ENCODE peak calls at places on chromosomes 3 and 15, in nine cellular contexts. One of them, this sample, is unnamed.

GRCh38 chr3:22542311-22542710 is 660.8 kb upstream of the UBE2E2 start:
- DNase-seq in fibroblast of the aortic adventitia: no peak
- DNase-seq in spleen: no peak
- DNase-seq in neural crest cell: no peak
- DNase-seq in bronchial epithelial cell: peak
- DNase-seq in cardiac muscle cell: no peak
- DNase-seq in brain microvascular endothelial cell: peak
- DNase-seq in Calu3: no peak
- DNase-seq in dorsolateral prefrontal cortex: no peak
- DNase-seq in this sample: no peak

GRCh38 chr3:179760944-179761343 is 108.1 kb downstream of the USP13 start:
- DNase-seq in fibroblast of the aortic adventitia: no peak
- DNase-seq in spleen: no peak
- DNase-seq in neural crest cell: no peak
- DNase-seq in bronchial epithelial cell: peak
- DNase-seq in cardiac muscle cell: no peak
- DNase-seq in brain microvascular endothelial cell: peak
- DNase-seq in Calu3: no peak
- DNase-seq in dorsolateral prefrontal cortex: no peak
- DNase-seq in this sample: peak

GRCh38 chr3:110938629-110939028 is 133.0 kb upstream of the NECTIN3 start:
- DNase-seq in fibroblast of the aortic adventitia: no peak
- DNase-seq in spleen: no peak
- DNase-seq in neural crest cell: no peak
- DNase-seq in bronchial epithelial cell: no peak
- DNase-seq in cardiac muscle cell: no peak
- DNase-seq in brain microvascular endothelial cell: no peak
- DNase-seq in Calu3: no peak
- DNase-seq in dorsolateral prefrontal cortex: no peak
- DNase-seq in this sample: no peak

GRCh38 chr15:92473784-92474183 is 80.1 kb downstream of the ST8SIA2 start:
- DNase-seq in fibroblast of the aortic adventitia: no peak
- DNase-seq in spleen: no peak
- DNase-seq in neural crest cell: no peak
- DNase-seq in bronchial epithelial cell: no peak
- DNase-seq in cardiac muscle cell: no peak
- DNase-seq in brain microvascular endothelial cell: no peak
- DNase-seq in Calu3: no peak
- DNase-seq in dorsolateral prefrontal cortex: no peak
- DNase-seq in this sample: no peak

GRCh38 chr15:41476416-41477048 is 17.1 kb upstream of the ITPKA start:
- DNase-seq in fibroblast of the aortic adventitia: peak
- DNase-seq in spleen: no peak
- DNase-seq in neural crest cell: no peak
- DNase-seq in bronchial epithelial cell: no peak
- DNase-seq in cardiac muscle cell: no peak
- DNase-seq in brain microvascular endothelial cell: no peak
- DNase-seq in Calu3: no peak
- DNase-seq in dorsolateral prefrontal cortex: no peak
- DNase-seq in this sample: no peak

GRCh38 chr15:100779331-100780207 is 100.1 kb upstream of the ALDH1A3 start:
- DNase-seq in fibroblast of the aortic adventitia: no peak
- DNase-seq in spleen: no peak
- DNase-seq in neural crest cell: no peak
- DNase-seq in bronchial epithelial cell: no peak
- DNase-seq in cardiac muscle cell: no peak
- DNase-seq in brain microvascular endothelial cell: no peak
- DNase-seq in Calu3: no peak
- DNase-seq in dorsolateral prefrontal cortex: no peak
- DNase-seq in this sample: no peak

GRCh38 chr3:123287051-123287961 is 85.6 kb downstream of the SEC22A start:
- DNase-seq in fibroblast of the aortic adventitia: no peak
- DNase-seq in spleen: no peak
- DNase-seq in neural crest cell: no peak
- DNase-seq in bronchial epithelial cell: no peak
- DNase-seq in cardiac muscle cell: no peak
- DNase-seq in brain microvascular endothelial cell: no peak
- DNase-seq in Calu3: no peak
- DNase-seq in dorsolateral prefrontal cortex: no peak
- DNase-seq in this sample: no peak

GRCh38 chr3:183253364-183253960 is 409 bp downstream of the B3GNT5 start:
- DNase-seq in fibroblast of the aortic adventitia: peak
- DNase-seq in spleen: peak
- DNase-seq in neural crest cell: peak
- DNase-seq in bronchial epithelial cell: no peak
- DNase-seq in cardiac muscle cell: peak
- DNase-seq in brain microvascular endothelial cell: peak
- DNase-seq in Calu3: peak
- DNase-seq in dorsolateral prefrontal cortex: peak
- DNase-seq in this sample: no peak

GRCh38 chr15:46670256-46670655 is 1035.4 kb downstream of the SQOR start:
- DNase-seq in fibroblast of the aortic adventitia: no peak
- DNase-seq in spleen: no peak
- DNase-seq in neural crest cell: no peak
- DNase-seq in bronchial epithelial cell: no peak
- DNase-seq in cardiac muscle cell: no peak
- DNase-seq in brain microvascular endothelial cell: no peak
- DNase-seq in Calu3: no peak
- DNase-seq in dorsolateral prefrontal cortex: no peak
- DNase-seq in this sample: no peak
- TF ChIP-seq CTCF in fibroblast of the aortic adventitia: no peak
- TF ChIP-seq CTCF in spleen: no peak
- TF ChIP-seq CTCF in neural crest cell: no peak
- TF ChIP-seq CTCF in bronchial epithelial cell: no peak
- TF ChIP-seq CTCF in cardiac muscle cell: no peak
- TF ChIP-seq CTCF in brain microvascular endothelial cell: no peak
- TF ChIP-seq CTCF in Calu3: no peak
- TF ChIP-seq CTCF in dorsolateral prefrontal cortex: no peak
- TF ChIP-seq CTCF in this sample: no peak

DNA sequence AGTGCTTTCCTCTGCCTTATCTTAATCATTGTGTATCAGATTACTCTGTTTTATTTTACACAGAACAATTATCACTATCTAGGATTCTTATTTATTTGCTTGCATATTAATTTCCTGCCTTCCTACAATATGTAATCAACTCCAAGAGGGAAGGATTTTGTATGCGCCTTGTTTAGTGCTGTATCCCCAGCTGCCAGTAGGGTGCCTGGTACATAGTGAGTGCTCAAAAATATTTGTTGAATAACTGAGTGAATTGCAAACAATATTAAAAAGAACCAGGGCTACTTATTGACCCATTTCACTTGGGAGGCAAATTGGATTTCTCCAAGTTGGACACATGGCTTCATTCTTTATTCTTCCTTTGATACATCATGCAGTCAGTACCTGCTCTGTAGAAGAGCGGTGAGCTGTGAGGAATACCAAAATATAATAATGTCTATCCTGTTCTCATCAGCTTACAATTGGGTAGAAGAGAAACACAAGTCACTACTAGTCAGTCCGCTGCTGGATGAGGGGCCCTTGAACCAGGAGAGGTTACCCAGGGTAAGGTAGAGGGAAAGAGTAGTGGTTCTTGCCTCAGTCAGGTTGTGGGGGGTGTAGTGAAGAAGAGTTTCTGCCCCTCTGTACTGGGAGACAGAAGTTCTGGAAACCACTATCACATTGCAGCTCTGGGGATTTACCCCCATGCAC is 233.9 kb upstream of the ZBTB20 start:
- DNase-seq in fibroblast of the aortic adventitia: peak
- DNase-seq in spleen: no peak
- DNase-seq in neural crest cell: no peak
- DNase-seq in bronchial epithelial cell: no peak
- DNase-seq in cardiac muscle cell: no peak
- DNase-seq in brain microvascular endothelial cell: no peak
- DNase-seq in Calu3: no peak
- DNase-seq in dorsolateral prefrontal cortex: no peak
- DNase-seq in this sample: no peak
- TF ChIP-seq CTCF in fibroblast of the aortic adventitia: peak
- TF ChIP-seq CTCF in spleen: no peak
- TF ChIP-seq CTCF in neural crest cell: no peak
- TF ChIP-seq CTCF in bronchial epithelial cell: no peak
- TF ChIP-seq CTCF in cardiac muscle cell: no peak
- TF ChIP-seq CTCF in brain microvascular endothelial cell: peak
- TF ChIP-seq CTCF in Calu3: no peak
- TF ChIP-seq CTCF in dorsolateral prefrontal cortex: no peak
- TF ChIP-seq CTCF in this sample: no peak

GRCh38 chr3:153166206-153166605 is 4.2 kb downstream of the RAP2B start:
- DNase-seq in fibroblast of the aortic adventitia: peak
- DNase-seq in spleen: no peak
- DNase-seq in neural crest cell: no peak
- DNase-seq in bronchial epithelial cell: peak
- DNase-seq in cardiac muscle cell: no peak
- DNase-seq in brain microvascular endothelial cell: peak
- DNase-seq in Calu3: peak
- DNase-seq in dorsolateral prefrontal cortex: no peak
- DNase-seq in this sample: no peak
- TF ChIP-seq CTCF in fibroblast of the aortic adventitia: no peak
- TF ChIP-seq CTCF in spleen: no peak
- TF ChIP-seq CTCF in neural crest cell: no peak
- TF ChIP-seq CTCF in bronchial epithelial cell: no peak
- TF ChIP-seq CTCF in cardiac muscle cell: no peak
- TF ChIP-seq CTCF in brain microvascular endothelial cell: no peak
- TF ChIP-seq CTCF in Calu3: no peak
- TF ChIP-seq CTCF in dorsolateral prefrontal cortex: no peak
- TF ChIP-seq CTCF in this sample: no peak

GRCh38 chr3:5187152-5187919 is at the start of gene EDEM1:
- DNase-seq in fibroblast of the aortic adventitia: peak
- DNase-seq in spleen: peak
- DNase-seq in neural crest cell: peak
- DNase-seq in bronchial epithelial cell: peak
- DNase-seq in cardiac muscle cell: peak
- DNase-seq in brain microvascular endothelial cell: peak
- DNase-seq in Calu3: peak
- DNase-seq in dorsolateral prefrontal cortex: peak
- DNase-seq in this sample: peak
- TF ChIP-seq CTCF in fibroblast of the aortic adventitia: no peak
- TF ChIP-seq CTCF in spleen: no peak
- TF ChIP-seq CTCF in neural crest cell: no peak
- TF ChIP-seq CTCF in bronchial epithelial cell: no peak
- TF ChIP-seq CTCF in cardiac muscle cell: no peak
- TF ChIP-seq CTCF in brain microvascular endothelial cell: no peak
- TF ChIP-seq CTCF in Calu3: no peak
- TF ChIP-seq CTCF in dorsolateral prefrontal cortex: no peak
- TF ChIP-seq CTCF in this sample: no peak

DNA sequence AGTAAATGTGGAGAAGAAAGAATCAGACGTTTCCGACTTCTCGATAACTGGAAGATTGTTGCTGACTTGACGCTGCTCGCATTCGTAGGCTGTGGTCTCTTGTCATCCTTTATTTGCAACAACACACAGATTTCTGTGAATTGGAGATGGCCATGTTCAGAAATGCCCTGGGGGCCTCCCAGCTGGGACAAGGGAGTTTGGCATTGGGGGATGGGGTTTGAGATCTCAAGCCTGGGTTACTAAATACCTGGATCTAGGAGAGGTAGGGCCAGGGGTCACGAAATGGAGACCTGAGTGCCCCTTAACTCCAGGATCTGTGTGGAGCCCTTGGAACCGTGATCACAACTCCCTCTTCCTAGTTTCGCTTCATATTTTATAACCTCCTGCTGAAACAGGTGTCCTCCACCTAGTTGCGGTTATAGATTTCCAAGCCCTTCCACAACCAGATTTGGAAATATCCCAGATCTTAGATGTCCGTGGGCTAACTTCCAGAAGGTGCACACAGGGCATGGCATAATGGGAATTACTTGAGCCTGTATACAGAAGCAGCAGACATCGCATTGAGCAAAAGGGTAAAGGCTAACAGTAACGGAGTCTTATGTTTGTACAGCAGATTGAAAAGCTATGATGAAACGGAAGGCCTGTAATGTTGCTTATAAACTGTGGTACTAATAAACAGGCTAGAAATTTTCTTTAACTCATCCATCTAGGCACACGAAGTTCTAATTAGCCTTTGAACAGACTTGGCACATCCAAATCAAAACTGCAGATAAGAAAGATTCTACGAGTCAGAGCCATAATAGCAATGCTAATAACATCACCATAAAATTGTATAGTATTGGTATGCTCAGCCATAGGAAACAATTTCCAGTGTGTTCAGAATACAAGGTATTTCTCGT is 999 bp upstream of the USF3 start:
- DNase-seq in fibroblast of the aortic adventitia: peak
- DNase-seq in spleen: peak
- DNase-seq in neural crest cell: no peak
- DNase-seq in bronchial epithelial cell: peak
- DNase-seq in cardiac muscle cell: peak
- DNase-seq in brain microvascular endothelial cell: no peak
- DNase-seq in Calu3: peak
- DNase-seq in dorsolateral prefrontal cortex: peak
- DNase-seq in this sample: peak
- TF ChIP-seq CTCF in fibroblast of the aortic adventitia: no peak
- TF ChIP-seq CTCF in spleen: no peak
- TF ChIP-seq CTCF in neural crest cell: no peak
- TF ChIP-seq CTCF in bronchial epithelial cell: no peak
- TF ChIP-seq CTCF in cardiac muscle cell: no peak
- TF ChIP-seq CTCF in brain microvascular endothelial cell: no peak
- TF ChIP-seq CTCF in Calu3: no peak
- TF ChIP-seq CTCF in dorsolateral prefrontal cortex: no peak
- TF ChIP-seq CTCF in this sample: no peak